ENCODE peak calls at places on chromosomes 5 and 9, in four cellular contexts. D, N, G and A are unnamed samples.
A peak's percentile ranks its signal among the peaks of the same experiment; 100 is the strongest.

GRCh38 chr9:135969064-135969683 is 8.0 kb upstream of the UBAC1 start:
- DNase-seq in N (no peak), D (no peak), G (no peak), A (no peak)

GRCh38 chr5:95283761-95284511 is 958 bp downstream of the MCTP1 start:
- DNase-seq in G (peak; percentile 79), N (no peak), D (no peak), A (peak; percentile 79)

GRCh38 chr5:124645396-124645795 is 101.0 kb downstream of the ZNF608 start:
- DNase-seq in N (no peak), D (no peak), G (no peak), A (peak; percentile 27)

GRCh38 chr9:94918038-94918753 is 191.7 kb downstream of the AOPEP start:
- DNase-seq in D (no peak), N (no peak), G (no peak), A (peak; percentile 63)

GRCh38 chr9:98066235-98066634 is 9.7 kb downstream of the NANS start:
- DNase-seq in D (no peak), N (no peak), G (no peak), A (no peak)

GRCh38 chr9:9791621-9792020 is 821.2 kb downstream of the PTPRD start:
- DNase-seq in G (peak; percentile 23), D (no peak), N (peak; percentile 28), A (no peak)

GRCh38 chr5:95863383-95863757 is 40.8 kb upstream of the GLRX start:
- DNase-seq in N (peak; percentile 91), G (no peak), D (peak; percentile 74), A (no peak)

GRCh38 chr9:7266911-7267555 is 509.3 kb downstream of the KDM4C start:
- DNase-seq in G (no peak), D (no peak), N (no peak), A (no peak)

GRCh38 chr9:77453857-77454647 is 194.1 kb downstream of the GNA14 start:
- DNase-seq in G (no peak), D (no peak), N (no peak), A (no peak)

GRCh38 chr9:15357050-15357653 is 50.1 kb upstream of the TTC39B start:
- DNase-seq in D (no peak), G (peak; percentile 64), N (no peak), A (no peak)
- TF ChIP-seq CTCF in D (no peak), G (peak; percentile 64), N (no peak), A (peak; percentile 36)

DNA sequence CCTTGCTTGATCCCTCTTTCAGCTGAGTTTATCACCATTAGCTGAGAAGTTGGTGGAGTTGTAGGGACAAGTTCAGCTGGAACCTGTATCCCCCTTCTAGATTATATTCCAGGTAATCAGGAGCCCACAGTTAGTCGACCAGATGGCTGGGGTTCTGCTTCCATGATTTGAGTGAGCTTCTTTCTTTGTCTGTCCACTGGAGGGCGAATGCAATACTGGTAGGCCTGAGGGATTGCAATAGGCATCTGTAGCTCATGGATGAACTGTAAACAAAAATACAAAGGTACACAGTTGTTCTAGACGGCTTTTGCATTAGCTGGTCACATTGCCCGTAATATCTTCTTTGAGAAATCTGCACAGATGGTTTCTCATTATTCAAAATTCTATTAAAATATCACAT is 88.9 kb downstream of the PCSK5 start:
- DNase-seq in D (no peak), N (peak; percentile 16), G (peak; percentile 77), A (no peak)
- TF ChIP-seq CTCF in D (no peak), N (peak; percentile 37), G (peak; percentile 64), A (no peak)

GRCh38 chr9:87422999-87423398 is 74.7 kb upstream of the DAPK1 start:
- DNase-seq in D (no peak), N (no peak), G (no peak), A (no peak)
- TF ChIP-seq CTCF in D (no peak), N (no peak), G (no peak), A (peak; percentile 3)

DNA sequence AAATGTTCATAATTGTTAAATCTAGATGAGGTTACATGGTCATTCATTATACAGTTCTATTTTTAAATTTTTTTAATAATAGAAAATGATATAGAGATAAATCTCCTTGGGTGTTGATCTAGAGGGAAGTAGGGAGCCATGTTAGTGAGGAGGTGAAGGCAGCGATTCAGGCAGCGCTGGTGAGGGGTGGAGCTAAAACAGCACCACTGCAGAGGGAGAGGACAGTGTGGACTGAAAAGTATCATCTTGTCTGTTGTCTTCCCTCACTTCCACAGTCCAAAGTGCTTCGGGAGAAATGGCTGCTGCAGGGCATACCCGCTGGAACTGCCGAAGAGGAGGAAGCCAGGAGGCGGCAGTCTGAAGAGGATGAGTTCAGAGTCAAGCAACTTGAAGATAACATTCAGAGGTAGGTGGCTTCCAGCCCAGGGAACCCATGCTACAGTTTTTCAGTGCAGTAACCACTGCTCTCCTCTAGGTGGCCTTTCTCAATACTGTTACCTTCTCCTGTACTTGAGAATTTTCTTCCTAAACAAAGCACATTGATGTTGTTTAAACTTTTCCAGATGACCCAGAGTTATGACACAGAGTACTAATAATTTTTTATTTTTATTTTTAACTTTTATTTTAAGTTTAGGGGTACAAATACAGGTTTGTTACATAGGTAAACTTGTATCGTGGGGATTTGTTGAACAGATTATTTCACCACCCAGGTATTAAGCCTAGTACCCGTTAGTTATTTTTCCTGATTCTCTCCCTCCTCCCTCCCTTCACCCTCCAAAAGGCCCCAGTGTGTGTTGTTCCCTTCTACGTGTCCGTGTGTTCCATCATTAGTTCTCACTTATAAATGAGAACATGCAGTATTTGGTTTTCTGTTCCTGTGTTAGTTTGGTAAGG is 100.5 kb downstream of the PALM2AKAP2 start:
- DNase-seq in G (peak; percentile 89), D (no peak), N (peak; percentile 52), A (peak; percentile 49)
- TF ChIP-seq CTCF in G (peak; percentile 63), D (no peak), N (peak; percentile 80), A (peak; percentile 47)

GRCh38 chr5:79513519-79514390 is at the start of gene HOMER1:
- DNase-seq in N (peak; percentile 61), D (peak; percentile 51), G (peak; percentile 77), A (peak; percentile 92)
- TF ChIP-seq CTCF in N (no peak), D (no peak), G (peak; percentile 4), A (no peak)